ENCODE peak calls at places on chromosomes 16 and 17, in seven cellular contexts. One of them, this sample, is unnamed.

GRCh38 chr17:37671813-37672544 is 28.7 kb upstream of the DDX52 start:
- DNase-seq in heart right ventricle: no peak
- DNase-seq in uterus: no peak
- DNase-seq in natural killer cell: no peak
- DNase-seq in left ventricle myocardium inferior: no peak
- DNase-seq in astrocyte of the spinal cord: peak; percentile 80
- DNase-seq in B cell: no peak
- DNase-seq in this sample: no peak

GRCh38 chr17:58325289-58325726 is 3.3 kb downstream of the TSPOAP1 start:
- DNase-seq in astrocyte of the spinal cord: no peak
- DNase-seq in natural killer cell: no peak
- DNase-seq in B cell: no peak
- DNase-seq in heart right ventricle: no peak
- DNase-seq in uterus: no peak
- DNase-seq in left ventricle myocardium inferior: no peak
- DNase-seq in this sample: no peak

GRCh38 chr16:14529010-14529669 is 100.9 kb downstream of the PARN start:
- DNase-seq in left ventricle myocardium inferior: peak; percentile 63
- DNase-seq in uterus: peak; percentile 82
- DNase-seq in heart right ventricle: peak; percentile 55
- DNase-seq in astrocyte of the spinal cord: peak; percentile 93
- DNase-seq in B cell: peak; percentile 65
- DNase-seq in natural killer cell: peak; percentile 21
- DNase-seq in this sample: peak; percentile 58

GRCh38 chr16:69880640-69881133 is 70.4 kb upstream of the CLEC18A start:
- DNase-seq in B cell: no peak
- DNase-seq in astrocyte of the spinal cord: peak; percentile 24
- DNase-seq in left ventricle myocardium inferior: no peak
- DNase-seq in natural killer cell: no peak
- DNase-seq in heart right ventricle: no peak
- DNase-seq in uterus: no peak
- DNase-seq in this sample: no peak

GRCh38 chr16:54933281-54934150 is 2.9 kb downstream of the IRX5 start:
- DNase-seq in B cell: no peak
- DNase-seq in left ventricle myocardium inferior: no peak
- DNase-seq in uterus: no peak
- DNase-seq in natural killer cell: no peak
- DNase-seq in heart right ventricle: no peak
- DNase-seq in astrocyte of the spinal cord: peak; percentile 42
- DNase-seq in this sample: no peak

GRCh38 chr16:27685802-27686201 is 135.9 kb downstream of the KATNIP start:
- DNase-seq in left ventricle myocardium inferior: no peak
- DNase-seq in astrocyte of the spinal cord: peak; percentile 52
- DNase-seq in natural killer cell: no peak
- DNase-seq in uterus: no peak
- DNase-seq in B cell: no peak
- DNase-seq in heart right ventricle: no peak
- DNase-seq in this sample: no peak

GRCh38 chr16:22419908-22420307 is 45.5 kb upstream of the CDR2 start:
- DNase-seq in left ventricle myocardium inferior: no peak
- DNase-seq in astrocyte of the spinal cord: no peak
- DNase-seq in B cell: no peak
- DNase-seq in uterus: no peak
- DNase-seq in heart right ventricle: no peak
- DNase-seq in natural killer cell: no peak
- DNase-seq in this sample: no peak

GRCh38 chr17:76957600-76958464 is 89.6 kb downstream of the MGAT5B start:
- DNase-seq in natural killer cell: no peak
- DNase-seq in astrocyte of the spinal cord: peak; percentile 32
- DNase-seq in heart right ventricle: no peak
- DNase-seq in B cell: peak; percentile 79
- DNase-seq in left ventricle myocardium inferior: no peak
- DNase-seq in uterus: no peak
- DNase-seq in this sample: no peak

GRCh38 chr17:40173091-40173777 is 4.0 kb upstream of the RAPGEFL1 start:
- DNase-seq in left ventricle myocardium inferior: no peak
- DNase-seq in natural killer cell: no peak
- DNase-seq in heart right ventricle: no peak
- DNase-seq in uterus: no peak
- DNase-seq in B cell: no peak
- DNase-seq in astrocyte of the spinal cord: no peak
- DNase-seq in this sample: no peak

GRCh38 chr17:34177642-34178041 is 77.4 kb upstream of the CCL2 start:
- DNase-seq in B cell: no peak
- DNase-seq in natural killer cell: no peak
- DNase-seq in heart right ventricle: no peak
- DNase-seq in uterus: no peak
- DNase-seq in astrocyte of the spinal cord: peak; percentile 33
- DNase-seq in left ventricle myocardium inferior: no peak
- DNase-seq in this sample: no peak
- TF ChIP-seq CTCF in B cell: no peak
- TF ChIP-seq CTCF in natural killer cell: no peak
- TF ChIP-seq CTCF in heart right ventricle: no peak
- TF ChIP-seq CTCF in uterus: no peak
- TF ChIP-seq CTCF in astrocyte of the spinal cord: no peak
- TF ChIP-seq CTCF in left ventricle myocardium inferior: no peak
- TF ChIP-seq CTCF in this sample: no peak

GRCh38 chr17:42526031-42526444 is 10.0 kb upstream of the NAGLU start:
- DNase-seq in uterus: no peak
- DNase-seq in natural killer cell: no peak
- DNase-seq in B cell: no peak
- DNase-seq in astrocyte of the spinal cord: peak; percentile 34
- DNase-seq in heart right ventricle: no peak
- DNase-seq in left ventricle myocardium inferior: peak; percentile 51
- DNase-seq in this sample: no peak
- TF ChIP-seq CTCF in uterus: no peak
- TF ChIP-seq CTCF in natural killer cell: no peak
- TF ChIP-seq CTCF in B cell: no peak
- TF ChIP-seq CTCF in astrocyte of the spinal cord: no peak
- TF ChIP-seq CTCF in heart right ventricle: no peak
- TF ChIP-seq CTCF in left ventricle myocardium inferior: no peak
- TF ChIP-seq CTCF in this sample: no peak

GRCh38 chr17:31068291-31068690 is 26.5 kb upstream of the NF1 start:
- DNase-seq in uterus: no peak
- DNase-seq in left ventricle myocardium inferior: no peak
- DNase-seq in astrocyte of the spinal cord: no peak
- DNase-seq in natural killer cell: peak; percentile 27
- DNase-seq in heart right ventricle: peak; percentile 18
- DNase-seq in B cell: peak; percentile 49
- DNase-seq in this sample: no peak
- TF ChIP-seq CTCF in uterus: no peak
- TF ChIP-seq CTCF in left ventricle myocardium inferior: peak; percentile 42
- TF ChIP-seq CTCF in astrocyte of the spinal cord: peak; percentile 39
- TF ChIP-seq CTCF in natural killer cell: peak; percentile 54
- TF ChIP-seq CTCF in heart right ventricle: peak; percentile 56
- TF ChIP-seq CTCF in B cell: peak; percentile 68
- TF ChIP-seq CTCF in this sample: peak; percentile 69

GRCh38 chr16:67844441-67844840 is 2.3 kb upstream of the NUTF2 start:
- DNase-seq in B cell: no peak
- DNase-seq in heart right ventricle: no peak
- DNase-seq in astrocyte of the spinal cord: no peak
- DNase-seq in natural killer cell: no peak
- DNase-seq in left ventricle myocardium inferior: no peak
- DNase-seq in uterus: no peak
- DNase-seq in this sample: no peak
- TF ChIP-seq CTCF in B cell: no peak
- TF ChIP-seq CTCF in heart right ventricle: no peak
- TF ChIP-seq CTCF in astrocyte of the spinal cord: no peak
- TF ChIP-seq CTCF in natural killer cell: no peak
- TF ChIP-seq CTCF in left ventricle myocardium inferior: peak; percentile 21
- TF ChIP-seq CTCF in uterus: no peak
- TF ChIP-seq CTCF in this sample: no peak

GRCh38 chr16:2005646-2006045 is 4.0 kb downstream of the ZNF598 start:
- DNase-seq in astrocyte of the spinal cord: no peak
- DNase-seq in uterus: no peak
- DNase-seq in heart right ventricle: no peak
- DNase-seq in left ventricle myocardium inferior: no peak
- DNase-seq in natural killer cell: no peak
- DNase-seq in B cell: no peak
- DNase-seq in this sample: peak; percentile 69
- TF ChIP-seq CTCF in astrocyte of the spinal cord: no peak
- TF ChIP-seq CTCF in uterus: no peak
- TF ChIP-seq CTCF in heart right ventricle: peak; percentile 7
- TF ChIP-seq CTCF in left ventricle myocardium inferior: no peak
- TF ChIP-seq CTCF in natural killer cell: no peak
- TF ChIP-seq CTCF in B cell: no peak
- TF ChIP-seq CTCF in this sample: peak; percentile 65

GRCh38 chr17:42623732-42624596 is 14.5 kb downstream of the TUBG1 start:
- DNase-seq in uterus: no peak
- DNase-seq in natural killer cell: no peak
- DNase-seq in B cell: no peak
- DNase-seq in left ventricle myocardium inferior: no peak
- DNase-seq in astrocyte of the spinal cord: peak; percentile 50
- DNase-seq in heart right ventricle: no peak
- DNase-seq in this sample: no peak
- TF ChIP-seq CTCF in uterus: no peak
- TF ChIP-seq CTCF in natural killer cell: no peak
- TF ChIP-seq CTCF in B cell: no peak
- TF ChIP-seq CTCF in left ventricle myocardium inferior: no peak
- TF ChIP-seq CTCF in astrocyte of the spinal cord: peak; percentile 11
- TF ChIP-seq CTCF in heart right ventricle: no peak
- TF ChIP-seq CTCF in this sample: no peak

GRCh38 chr16:47885489-47885888 is 270.3 kb downstream of the ABCC12 start:
- DNase-seq in uterus: no peak
- DNase-seq in astrocyte of the spinal cord: no peak
- DNase-seq in left ventricle myocardium inferior: no peak
- DNase-seq in heart right ventricle: no peak
- DNase-seq in natural killer cell: no peak
- DNase-seq in B cell: no peak
- DNase-seq in this sample: no peak

GRCh38 chr16:47888142-47888541 is 267.7 kb downstream of the ABCC12 start:
- DNase-seq in astrocyte of the spinal cord: peak; percentile 54
- DNase-seq in natural killer cell: no peak
- DNase-seq in uterus: no peak
- DNase-seq in heart right ventricle: no peak
- DNase-seq in B cell: no peak
- DNase-seq in left ventricle myocardium inferior: no peak
- DNase-seq in this sample: no peak

GRCh38 chr16:47887496-47887895 is 268.3 kb downstream of the ABCC12 start:
- DNase-seq in uterus: no peak
- DNase-seq in natural killer cell: no peak
- DNase-seq in astrocyte of the spinal cord: peak; percentile 35
- DNase-seq in B cell: no peak
- DNase-seq in left ventricle myocardium inferior: no peak
- DNase-seq in heart right ventricle: no peak
- DNase-seq in this sample: no peak

GRCh38 chr16:47888734-47889133 is 267.1 kb downstream of the ABCC12 start:
- DNase-seq in astrocyte of the spinal cord: no peak
- DNase-seq in left ventricle myocardium inferior: no peak
- DNase-seq in natural killer cell: no peak
- DNase-seq in heart right ventricle: no peak
- DNase-seq in B cell: no peak
- DNase-seq in uterus: no peak
- DNase-seq in this sample: no peak

DNA sequence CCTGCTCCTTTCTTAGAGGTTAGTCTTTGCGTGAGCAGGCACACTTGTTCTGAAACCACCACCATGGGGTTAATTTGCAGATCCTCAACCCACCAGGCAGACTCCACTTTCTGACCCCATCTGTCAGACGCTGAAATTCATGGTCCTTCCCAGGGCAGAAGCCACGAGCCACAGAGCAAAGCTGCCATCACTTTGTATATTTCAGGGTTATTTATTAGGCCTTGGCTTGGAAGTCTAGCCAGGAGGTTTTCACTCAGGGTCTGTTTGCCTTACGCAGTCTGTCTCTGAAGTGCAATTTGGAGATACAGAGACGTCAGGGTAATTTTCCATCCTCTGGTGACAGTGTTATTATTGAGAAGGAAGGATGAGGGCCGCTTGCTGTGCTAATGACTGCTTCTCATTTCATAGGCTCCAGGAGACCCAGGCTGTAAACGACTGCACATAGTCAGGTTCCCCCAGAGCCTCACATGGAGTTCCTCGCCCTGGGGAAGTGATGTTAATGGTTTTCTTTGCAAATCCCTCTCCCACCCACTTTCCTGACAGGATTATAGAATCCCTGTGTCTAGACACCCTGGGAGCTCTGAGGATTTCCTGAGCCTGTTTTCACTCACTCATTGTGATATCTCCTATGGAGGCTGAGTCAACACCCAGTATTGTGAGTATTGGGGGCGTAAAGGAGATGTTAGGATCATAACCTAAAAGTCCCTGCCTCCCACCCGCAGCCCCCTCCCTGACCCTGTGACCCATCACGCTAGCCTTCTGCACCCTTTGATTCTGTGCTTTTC is 269.0 kb downstream of the ABCC12 start:
- DNase-seq in heart right ventricle: no peak
- DNase-seq in B cell: no peak
- DNase-seq in astrocyte of the spinal cord: peak; percentile 76
- DNase-seq in natural killer cell: no peak
- DNase-seq in left ventricle myocardium inferior: no peak
- DNase-seq in uterus: no peak
- DNase-seq in this sample: no peak
- TF ChIP-seq CTCF in heart right ventricle: no peak
- TF ChIP-seq CTCF in B cell: no peak
- TF ChIP-seq CTCF in astrocyte of the spinal cord: no peak
- TF ChIP-seq CTCF in natural killer cell: no peak
- TF ChIP-seq CTCF in left ventricle myocardium inferior: no peak
- TF ChIP-seq CTCF in uterus: no peak
- TF ChIP-seq CTCF in this sample: no peak

GRCh38 chr17:74407384-74407783 is 24.5 kb upstream of the GPRC5C start:
- DNase-seq in astrocyte of the spinal cord: no peak
- DNase-seq in natural killer cell: no peak
- DNase-seq in heart right ventricle: no peak
- DNase-seq in B cell: no peak
- DNase-seq in left ventricle myocardium inferior: no peak
- DNase-seq in uterus: no peak
- DNase-seq in this sample: no peak

GRCh38 chr17:74410001-74410443 is 21.9 kb upstream of the GPRC5C start:
- DNase-seq in B cell: no peak
- DNase-seq in natural killer cell: no peak
- DNase-seq in left ventricle myocardium inferior: no peak
- DNase-seq in astrocyte of the spinal cord: no peak
- DNase-seq in uterus: no peak
- DNase-seq in heart right ventricle: no peak
- DNase-seq in this sample: no peak

GRCh38 chr17:74404802-74405201 is 27.1 kb upstream of the GPRC5C start:
- DNase-seq in natural killer cell: no peak
- DNase-seq in uterus: no peak
- DNase-seq in left ventricle myocardium inferior: no peak
- DNase-seq in B cell: no peak
- DNase-seq in heart right ventricle: no peak
- DNase-seq in astrocyte of the spinal cord: no peak
- DNase-seq in this sample: no peak

GRCh38 chr17:74408830-74409229 is 23.1 kb upstream of the GPRC5C start:
- DNase-seq in B cell: no peak
- DNase-seq in uterus: no peak
- DNase-seq in natural killer cell: no peak
- DNase-seq in left ventricle myocardium inferior: no peak
- DNase-seq in heart right ventricle: no peak
- DNase-seq in astrocyte of the spinal cord: no peak
- DNase-seq in this sample: no peak

DNA sequence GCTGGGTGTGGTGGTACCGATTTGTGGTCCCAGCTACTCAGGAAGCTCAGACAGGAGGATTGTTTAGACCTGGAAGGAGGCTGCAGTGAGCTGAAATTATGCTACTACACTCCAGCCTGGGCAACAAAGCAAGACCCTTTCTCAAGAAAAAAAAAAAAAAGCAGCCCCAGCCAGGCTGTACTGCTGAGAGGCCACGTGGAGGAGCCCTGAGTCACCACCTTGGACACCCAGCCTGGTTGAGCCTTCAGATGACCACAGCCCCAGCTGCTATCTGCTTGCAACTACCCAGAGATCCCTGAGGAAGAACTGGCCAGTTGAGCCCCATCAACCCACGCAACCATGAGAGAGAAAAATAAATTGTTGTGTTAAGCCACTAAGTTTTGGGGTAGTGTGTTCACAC is 23.6 kb upstream of the GPRC5C start:
- DNase-seq in B cell: no peak
- DNase-seq in left ventricle myocardium inferior: no peak
- DNase-seq in natural killer cell: no peak
- DNase-seq in uterus: no peak
- DNase-seq in astrocyte of the spinal cord: no peak
- DNase-seq in heart right ventricle: no peak
- DNase-seq in this sample: no peak
- TF ChIP-seq CTCF in B cell: no peak
- TF ChIP-seq CTCF in left ventricle myocardium inferior: peak; percentile 21
- TF ChIP-seq CTCF in natural killer cell: no peak
- TF ChIP-seq CTCF in uterus: no peak
- TF ChIP-seq CTCF in astrocyte of the spinal cord: no peak
- TF ChIP-seq CTCF in heart right ventricle: no peak
- TF ChIP-seq CTCF in this sample: no peak